ENCODE peak calls at places on chromosomes 2 and 18, in four cellular contexts. U is activated CD8-positive, alpha-beta memory T cell treated with anti-CD3 and anti-CD28 coated beads for 1 hour; H is GM20000; T is ACHN. B is an unnamed sample.

GRCh38 chr2:159185401-159186130 is 100.9 kb downstream of the WDSUB1 start:
- DNase-seq in U (no peak), T (peak), H (peak), B (no peak)

GRCh38 chr18:44668280-44668975 is 12.3 kb upstream of the SETBP1 start:
- DNase-seq in T (no peak), H (no peak), U (no peak), B (no peak)

GRCh38 chr18:48459016-48459415 is 49.8 kb upstream of the ZBTB7C start:
- DNase-seq in H (no peak), T (no peak), U (no peak), B (no peak)

GRCh38 chr2:75157435-75157834 is 41.9 kb downstream of the TACR1 start:
- DNase-seq in H (peak), U (no peak), T (no peak), B (no peak)

GRCh38 chr2:197170137-197170682 is 140.4 kb downstream of the ANKRD44 start:
- DNase-seq in U (no peak), T (no peak), H (no peak), B (peak)

GRCh38 chr2:20224716-20225293 is at the start of gene SDC1:
- DNase-seq in H (peak), U (no peak), T (peak), B (no peak)

GRCh38 chr2:64978514-64979268 is 10.5 kb upstream of the SLC1A4 start:
- DNase-seq in H (no peak), T (peak), U (no peak), B (no peak)

GRCh38 chr18:1513519-1513918 is 608.8 kb downstream of the ADCYAP1 start:
- DNase-seq in T (peak), U (no peak), H (no peak), B (no peak)

GRCh38 chr2:142037744-142038143 is 93.1 kb downstream of the LRP1B start:
- DNase-seq in T (no peak), H (no peak), U (no peak), B (no peak)

GRCh38 chr2:238638982-238639341 is 208.9 kb upstream of the TWIST2 start:
- DNase-seq in H (no peak), U (no peak), T (no peak), B (no peak)

GRCh38 chr18:7566587-7567486 is at the start of gene PTPRM:
- DNase-seq in U (no peak), H (peak), T (peak), B (peak)

GRCh38 chr2:233400341-233400740 is 46.0 kb downstream of the DGKD start:
- DNase-seq in U (no peak), T (no peak), H (no peak), B (no peak)

GRCh38 chr2:241719093-241719492 is 15.3 kb upstream of the D2HGDH start:
- DNase-seq in H (no peak), T (no peak), U (no peak), B (no peak)

GRCh38 chr2:152961376-152961775 is 243.0 kb downstream of the ARL6IP6 start:
- DNase-seq in U (no peak), T (no peak), H (no peak), B (no peak)

GRCh38 chr2:36376319-36376765 is 20.8 kb downstream of the CRIM1 start:
- DNase-seq in U (no peak), H (no peak), T (peak), B (no peak)

GRCh38 chr2:48112911-48113687 is 206.8 kb upstream of the FBXO11 start:
- DNase-seq in H (no peak), U (no peak), T (no peak), B (no peak)

GRCh38 chr2:27807476-27807875 is 36.0 kb downstream of the MRPL33 start:
- DNase-seq in H (no peak), U (no peak), T (peak), B (no peak)

GRCh38 chr2:74821177-74822124 is 12.5 kb upstream of the HK2 start:
- DNase-seq in H (no peak), T (no peak), U (no peak), B (no peak)

GRCh38 chr2:135281375-135281774 is 229.3 kb downstream of the RAB3GAP1 start:
- DNase-seq in U (no peak), T (no peak), H (no peak), B (no peak)

GRCh38 chr2:217621391-217621801 is 381.4 kb downstream of the TNS1 start:
- DNase-seq in H (no peak), T (no peak), U (no peak), B (no peak)

GRCh38 chr2:39139511-39140237 is 18.8 kb upstream of the SOS1 start:
- DNase-seq in T (no peak), H (no peak), U (no peak), B (no peak)

GRCh38 chr2:200353125-200353524 is 46.6 kb downstream of the SPATS2L start:
- DNase-seq in U (no peak), T (no peak), H (no peak), B (no peak)

GRCh38 chr2:230827774-230828271 is 36.9 kb upstream of the ITM2C start:
- DNase-seq in U (no peak), T (no peak), H (peak), B (no peak)

GRCh38 chr2:163348843-163349395 is 386.9 kb downstream of the FIGN start:
- DNase-seq in H (no peak), U (no peak), T (peak), B (peak)

GRCh38 chr2:39135678-39136259 is 14.9 kb upstream of the SOS1 start:
- DNase-seq in H (no peak), T (no peak), U (no peak), B (no peak)

GRCh38 chr2:58700621-58701020 is 459.5 kb upstream of the FANCL start:
- DNase-seq in U (no peak), H (no peak), T (no peak), B (no peak)

GRCh38 chr18:62089174-62089573 is 97.7 kb downstream of the PIGN start:
- DNase-seq in T (no peak), H (no peak), U (no peak), B (no peak)

GRCh38 chr18:75053028-75053624 is 155.8 kb downstream of the PTGR3 start:
- DNase-seq in U (no peak), T (no peak), H (no peak), B (no peak)

GRCh38 chr2:17416891-17417391 is 101.3 kb downstream of the RAD51AP2 start:
- DNase-seq in T (no peak), H (no peak), U (no peak), B (peak)

B was measured in foreskin melanocyte.